ENCODE peak calls at places on chromosomes 11 and 22, in five cellular contexts. S is astrocyte of the cerebellum, K is upper lobe of right lung, L is uterus, D is RWPE1. C is an unnamed sample.

GRCh38 chr22:30609260-30610185 is 2.5 kb downstream of the TCN2 start:
- DNase-seq in S (peak; percentile 37), K (no peak), L (peak; percentile 75), D (peak; percentile 89), C (no peak)

GRCh38 chr11:93845181-93846092 is 5.0 kb downstream of the VSTM5 start:
- DNase-seq in S (no peak), K (no peak), L (no peak), D (no peak), C (no peak)

GRCh38 chr22:32050678-32051515 is 7.8 kb downstream of the SLC5A1 start:
- DNase-seq in S (peak; percentile 45), K (no peak), L (no peak), D (peak; percentile 85), C (no peak)

GRCh38 chr11:15073361-15074205 is at the start of gene CALCB:
- DNase-seq in S (no peak), K (no peak), L (no peak), D (peak; percentile 12), C (no peak)

GRCh38 chr22:38549106-38549884 is 20.7 kb downstream of the DMC1 start:
- DNase-seq in S (no peak), K (no peak), L (no peak), D (peak; percentile 13), C (no peak)

GRCh38 chr11:115605397-115606222 is 101.4 kb upstream of the CADM1 start:
- DNase-seq in S (no peak), K (no peak), L (no peak), D (no peak), C (no peak)

GRCh38 chr11:96329419-96329818 is 13.6 kb downstream of the MAML2 start:
- DNase-seq in S (no peak), K (no peak), L (no peak), D (no peak), C (no peak)

GRCh38 chr11:10900686-10901415 is 43.0 kb upstream of the ZBED5 start:
- DNase-seq in S (no peak), K (no peak), L (no peak), D (peak; percentile 32), C (no peak)

GRCh38 chr11:19820100-19820499 is 107.5 kb downstream of the NAV2 start:
- DNase-seq in S (peak; percentile 44), K (peak; percentile 67), L (no peak), D (no peak), C (no peak)

GRCh38 chr22:34570408-34570807 is 495.6 kb upstream of the ISX start:
- DNase-seq in S (no peak), K (no peak), L (no peak), D (no peak), C (no peak)

GRCh38 chr11:60860943-60861342 is 5.2 kb upstream of the PTGDR2 start:
- DNase-seq in S (no peak), K (peak; percentile 20), L (no peak), D (no peak), C (peak; percentile 72)

GRCh38 chr22:41939981-41940852 is 6.7 kb downstream of the CENPM start:
- DNase-seq in S (no peak), K (no peak), L (no peak), D (no peak), C (no peak)

GRCh38 chr11:3722100-3722499 is 50.9 kb upstream of the CHRNA10 start:
- DNase-seq in S (no peak), K (no peak), L (no peak), D (no peak), C (no peak)

GRCh38 chr11:108019870-108020540 is 11.3 kb downstream of the CUL5 start:
- DNase-seq in S (no peak), K (no peak), L (no peak), D (no peak), C (no peak)

GRCh38 chr11:115941481-115941993 is 437.3 kb upstream of the CADM1 start:
- DNase-seq in S (peak; percentile 97), K (peak; percentile 84), L (peak; percentile 22), D (peak; percentile 7), C (no peak)

GRCh38 chr11:124800226-124800929 is at the start of gene MSANTD2:
- DNase-seq in S (peak; percentile 53), K (peak; percentile 93), L (peak; percentile 81), D (peak; percentile 59), C (peak; percentile 94)

GRCh38 chr11:110092577-110093406 is at the start of gene ZC3H12C:
- DNase-seq in S (peak; percentile 77), K (peak; percentile 92), L (peak; percentile 89), D (peak; percentile 75), C (peak; percentile 90)

GRCh38 chr11:73334244-73335203 is 26.4 kb downstream of the ARHGEF17 start:
- DNase-seq in S (no peak), K (no peak), L (peak; percentile 95), D (peak; percentile 77), C (no peak)

GRCh38 chr22:46416537-46417267 is 81.2 kb downstream of the TRMU start:
- DNase-seq in S (peak; percentile 39), K (no peak), L (no peak), D (no peak), C (no peak)

GRCh38 chr22:36373258-36373579 is 14.5 kb downstream of the MYH9 start:
- DNase-seq in S (no peak), K (peak; percentile 91), L (no peak), D (no peak), C (no peak)

GRCh38 chr11:90874281-90874680 is 651.4 kb upstream of the CHORDC1 start:
- DNase-seq in S (no peak), K (no peak), L (no peak), D (peak; percentile 33), C (no peak)

GRCh38 chr22:21791635-21792625 is 56.3 kb upstream of the YPEL1 start:
- DNase-seq in S (no peak), K (no peak), L (no peak), D (no peak), C (no peak)

GRCh38 chr22:19904174-19904856 is 37.3 kb upstream of the COMT start:
- DNase-seq in S (no peak), K (no peak), L (no peak), D (no peak), C (no peak)

GRCh38 chr11:66311965-66312548 is 4.8 kb downstream of the CD248 start:
- DNase-seq in S (peak; percentile 75), K (peak; percentile 96), L (peak; percentile 94), D (peak; percentile 89), C (no peak)

GRCh38 chr11:11977206-11977938 is 31.1 kb downstream of the DKK3 start:
- DNase-seq in S (peak; percentile 92), K (peak; percentile 65), L (peak; percentile 87), D (peak; percentile 85), C (no peak)

GRCh38 chr11:134027671-134028070 is 41.2 kb upstream of the JAM3 start:
- DNase-seq in S (no peak), K (no peak), L (no peak), D (no peak), C (no peak)

GRCh38 chr11:65653229-65654225 is 9.2 kb downstream of the RELA start:
- DNase-seq in S (no peak), K (peak; percentile 70), L (peak; percentile 35), D (no peak), C (no peak)

GRCh38 chr11:122165972-122166371 is 50.0 kb upstream of the BLID start:
- DNase-seq in S (no peak), K (no peak), L (no peak), D (no peak), C (no peak)

GRCh38 chr11:122161191-122161590 is 45.2 kb upstream of the BLID start:
- DNase-seq in S (no peak), K (no peak), L (no peak), D (no peak), C (no peak)

GRCh38 chr11:122159861-122160260 is 43.8 kb upstream of the BLID start:
- DNase-seq in S (no peak), K (no peak), L (no peak), D (no peak), C (no peak)

GRCh38 chr11:122162095-122162494 is 46.1 kb upstream of the BLID start:
- DNase-seq in S (no peak), K (no peak), L (no peak), D (peak; percentile 34), C (no peak)

GRCh38 chr11:122163420-122163819 is 47.4 kb upstream of the BLID start:
- DNase-seq in S (no peak), K (no peak), L (no peak), D (no peak), C (no peak)
- TF ChIP-seq CTCF in S (no peak), K (no peak), L (no peak), D (no peak), C (no peak)

GRCh38 chr22:39559456-39560105 is 11.0 kb upstream of the CACNA1I start:
- DNase-seq in S (no peak), K (no peak), L (no peak), D (no peak), C (no peak)
- TF ChIP-seq CTCF in S (peak; percentile 45), K (peak; percentile 27), L (no peak), D (peak; percentile 27), C (peak; percentile 74)

DNA sequence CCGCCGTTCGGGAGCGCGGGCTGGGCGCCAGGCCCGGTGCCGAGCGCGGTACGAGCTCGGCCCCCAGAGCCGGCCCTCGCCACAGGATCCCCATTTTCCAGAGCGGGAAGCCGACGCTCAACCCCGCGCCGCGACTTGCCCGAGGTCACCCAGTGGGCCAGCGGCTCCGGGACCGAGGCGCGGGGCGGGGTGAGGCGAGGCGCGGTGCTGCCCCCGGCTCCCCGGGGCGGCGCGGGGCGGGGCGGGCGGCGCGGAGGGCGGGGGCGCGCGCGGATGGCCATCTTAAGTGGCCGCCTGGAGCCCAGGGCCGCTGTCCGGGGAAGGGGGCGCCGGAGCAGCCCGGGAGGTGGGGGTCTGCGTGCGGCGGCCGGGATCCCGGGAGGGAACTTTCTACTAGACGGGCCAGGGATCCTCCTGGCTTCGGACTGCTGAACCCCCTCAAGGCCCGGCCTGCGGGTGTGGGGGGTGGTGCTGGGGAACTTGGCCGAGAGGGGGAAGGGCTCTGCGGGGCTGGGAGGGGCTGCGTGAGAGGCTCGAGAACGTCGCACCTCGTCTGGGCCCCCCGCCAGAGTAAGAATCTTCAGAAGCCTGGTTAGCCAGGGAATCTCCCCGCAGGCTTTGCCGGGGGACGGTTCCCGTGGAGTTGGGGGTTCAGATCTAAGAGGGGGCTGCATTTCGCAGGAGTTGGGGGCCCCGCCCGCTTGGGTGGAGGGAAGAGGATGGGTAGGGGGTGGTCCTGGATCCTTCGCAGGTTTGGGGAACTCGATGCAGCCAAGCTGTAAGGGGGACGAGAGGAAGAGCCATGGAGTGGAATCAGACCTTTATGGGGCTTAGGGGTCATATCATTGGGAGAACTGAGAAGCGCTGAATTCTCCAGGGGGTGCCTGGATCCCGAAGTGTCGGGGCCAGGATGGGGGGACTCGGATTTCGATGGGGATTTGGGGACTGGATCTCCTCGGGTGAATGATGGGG is 666 bp upstream of the INPPL1 start:
- DNase-seq in S (peak; percentile 23), K (peak; percentile 90), L (peak; percentile 85), D (no peak), C (no peak)
- TF ChIP-seq CTCF in S (no peak), K (no peak), L (no peak), D (no peak), C (no peak)

DNA sequence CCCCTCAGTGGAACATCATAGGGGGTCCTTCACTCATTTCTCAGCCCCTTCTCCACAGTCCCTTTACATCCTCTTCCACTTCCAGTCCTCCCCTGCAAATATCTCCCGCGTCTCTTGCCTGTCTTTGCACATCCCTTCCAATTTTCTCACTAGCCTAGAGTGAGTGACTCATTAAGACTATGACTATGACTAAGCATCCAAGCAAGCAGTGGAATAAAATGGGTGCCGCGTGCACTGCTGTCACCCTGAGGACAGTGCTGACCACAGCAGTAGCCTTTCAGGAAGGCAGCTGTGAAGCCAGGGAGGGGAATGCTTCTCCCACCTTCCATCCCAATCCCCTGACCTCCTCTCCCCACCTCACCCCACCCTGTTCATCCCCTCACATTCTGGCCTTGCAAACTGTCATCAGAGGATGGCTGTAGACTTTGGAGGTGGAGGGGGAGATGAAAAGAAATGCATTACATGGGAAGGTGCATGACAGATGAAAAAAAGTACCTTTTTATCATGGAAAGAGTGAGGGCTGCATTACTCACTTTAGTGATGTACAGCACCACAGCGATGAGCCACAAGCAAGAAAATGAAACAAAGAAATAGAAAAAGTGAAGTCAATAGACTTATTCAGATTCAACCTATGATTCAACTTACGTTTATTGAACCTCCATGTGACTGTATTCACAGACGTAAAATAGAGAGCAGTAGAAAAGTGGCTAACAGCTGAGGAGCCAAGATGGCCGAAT is 948.2 kb downstream of the NTM start:
- DNase-seq in S (no peak), K (no peak), L (no peak), D (peak; percentile 27), C (no peak)
- TF ChIP-seq CTCF in S (no peak), K (no peak), L (no peak), D (no peak), C (peak; percentile 36)

C was measured in chondrocyte.